ENCODE peak calls at places on chromosomes 5 and 9, in seven cellular contexts. V, S, C, F, P, R and K are unnamed samples.

GRCh38 chr5:62419609-62420008 is 7.0 kb downstream of the IPO11 start:
- DNase-seq in R (no peak), V (no peak), P (no peak), F (no peak), C (no peak), S (no peak), K (no peak)

GRCh38 chr5:115465416-115465815 is 79.2 kb downstream of the FEM1C start:
- DNase-seq in F (no peak), C (no peak), P (peak), R (no peak), S (peak), V (no peak), K (no peak)

GRCh38 chr5:170907758-170908157 is 45.9 kb downstream of the RANBP17 start:
- DNase-seq in F (no peak), V (no peak), R (peak), C (no peak), S (no peak), P (peak), K (no peak)

GRCh38 chr5:133297293-133297692 is 245.5 kb downstream of the HSPA4 start:
- DNase-seq in F (no peak), R (no peak), C (no peak), S (no peak), V (no peak), P (no peak), K (no peak)

GRCh38 chr5:74641778-74642542 is 1.4 kb upstream of the ENC1 start:
- DNase-seq in C (peak), R (peak), S (peak), V (no peak), F (peak), P (peak), K (peak)

GRCh38 chr9:70435948-70436347 is 21.5 kb upstream of the KLF9 start:
- DNase-seq in P (peak), R (peak), C (no peak), S (no peak), V (no peak), F (no peak), K (no peak)

GRCh38 chr5:157308826-157309465 is 43.0 kb downstream of the CYFIP2 start:
- DNase-seq in P (no peak), V (no peak), C (no peak), F (no peak), S (peak), R (peak), K (no peak)

GRCh38 chr5:52864376-52864775 is 76.7 kb downstream of the ITGA1 start:
- DNase-seq in R (peak), F (no peak), P (peak), S (peak), C (no peak), V (no peak), K (no peak)

GRCh38 chr5:119031905-119032304 is 39.0 kb upstream of the DMXL1 start:
- DNase-seq in F (no peak), V (peak), R (no peak), C (peak), P (no peak), S (peak), K (no peak)

GRCh38 chr9:89313842-89314241 is 2.8 kb downstream of the CKS2 start:
- DNase-seq in C (no peak), V (no peak), S (no peak), P (peak), R (peak), F (no peak), K (no peak)

GRCh38 chr9:127796899-127797370 is 5.7 kb upstream of the FPGS start:
- DNase-seq in S (no peak), V (no peak), P (peak), F (no peak), C (no peak), R (peak), K (no peak)

GRCh38 chr9:26723486-26723885 is 169.1 kb downstream of the CAAP1 start:
- DNase-seq in P (peak), V (peak), F (peak), S (peak), R (no peak), C (peak), K (peak)

GRCh38 chr5:57841671-57842375 is 359.2 kb upstream of the ACTBL2 start:
- DNase-seq in V (peak), R (peak), F (peak), S (peak), P (peak), C (peak), K (peak)

GRCh38 chr5:51995773-51996306 is 612.6 kb downstream of the ISL1 start:
- DNase-seq in S (no peak), R (no peak), C (no peak), F (no peak), P (no peak), V (no peak), K (no peak)

GRCh38 chr5:135565256-135565655 is 13.5 kb downstream of the CXCL14 start:
- DNase-seq in P (no peak), S (no peak), V (no peak), R (no peak), F (no peak), C (no peak), K (no peak)

GRCh38 chr9:87711857-87712800 is 13.8 kb upstream of the CTSL start:
- DNase-seq in V (no peak), S (peak), P (peak), C (peak), F (no peak), R (peak), K (no peak)

GRCh38 chr5:57887851-57888621 is 405.4 kb upstream of the ACTBL2 start:
- DNase-seq in R (peak), P (peak), S (peak), V (peak), F (no peak), C (peak), K (peak)

GRCh38 chr5:5335708-5336211 is 86.7 kb upstream of the ICE1 start:
- DNase-seq in R (peak), S (no peak), V (no peak), C (peak), P (peak), F (no peak), K (no peak)

GRCh38 chr9:5825223-5825622 is 7.7 kb downstream of the ERMP1 start:
- DNase-seq in S (no peak), F (no peak), R (no peak), C (no peak), P (no peak), V (no peak), K (no peak)

GRCh38 chr5:113663879-113664278 is 150.4 kb downstream of the YTHDC2 start:
- DNase-seq in F (peak), P (peak), C (peak), S (peak), V (peak), R (peak), K (no peak)

GRCh38 chr9:89179535-89179919 is 909 bp upstream of the SHC3 start:
- DNase-seq in P (peak), V (no peak), S (no peak), C (peak), R (peak), F (no peak), K (no peak)

GRCh38 chr9:116078640-116079039 is 75.0 kb upstream of the PAPPA start:
- DNase-seq in S (no peak), P (no peak), R (no peak), C (no peak), F (no peak), V (no peak), K (no peak)

GRCh38 chr5:132489871-132490483 is 596 bp downstream of the IRF1 start:
- DNase-seq in P (peak), V (peak), C (no peak), F (no peak), S (peak), R (peak), K (no peak)

GRCh38 chr9:77015291-77016048 is 4.0 kb upstream of the FOXB2 start:
- DNase-seq in C (no peak), F (no peak), P (no peak), R (no peak), V (peak), S (no peak), K (no peak)

GRCh38 chr9:14231196-14231990 is 82.5 kb downstream of the NFIB start:
- DNase-seq in V (no peak), F (no peak), C (no peak), R (no peak), S (no peak), P (no peak), K (no peak)

GRCh38 chr9:93681316-93682154 is 105.2 kb downstream of the PHF2 start:
- DNase-seq in F (peak), R (no peak), S (no peak), P (no peak), C (no peak), V (no peak), K (no peak)

GRCh38 chr5:73189816-73190451 is 16.9 kb downstream of the TMEM174 start:
- DNase-seq in F (no peak), C (peak), V (peak), S (no peak), P (peak), R (peak), K (no peak)

GRCh38 chr5:142296914-142297417 is 27.9 kb downstream of the SPRY4 start:
- DNase-seq in F (no peak), S (no peak), R (peak), C (no peak), V (no peak), P (peak), K (no peak)

GRCh38 chr9:68869020-68869419 is 144.9 kb downstream of the PRKACG start:
- DNase-seq in S (no peak), R (no peak), P (no peak), C (no peak), F (no peak), V (no peak), K (no peak)

GRCh38 chr5:7078901-7079300 is 317.0 kb upstream of the ADCY2 start:
- DNase-seq in R (no peak), F (peak), V (peak), P (no peak), C (peak), S (peak), K (peak)

GRCh38 chr5:1974501-1975405 is 92.0 kb upstream of the IRX4 start:
- DNase-seq in F (no peak), P (no peak), V (no peak), S (no peak), R (no peak), C (no peak), K (no peak)

GRCh38 chr5:125064610-125065009 is 318.2 kb upstream of the ZNF608 start:
- DNase-seq in R (no peak), C (no peak), V (no peak), P (no peak), F (no peak), S (no peak), K (no peak)

GRCh38 chr9:93669116-93669957 is 93.0 kb downstream of the PHF2 start:
- DNase-seq in V (peak), C (no peak), P (no peak), S (no peak), F (peak), R (peak), K (no peak)

GRCh38 chr5:176530983-176531901 is 6.0 kb downstream of the RNF44 start:
- DNase-seq in R (no peak), C (no peak), F (no peak), V (no peak), P (peak), S (no peak), K (no peak)

GRCh38 chr9:123481209-123481865 is 125.3 kb downstream of the CRB2 start:
- DNase-seq in S (no peak), C (no peak), R (no peak), V (no peak), P (no peak), F (no peak), K (no peak)

GRCh38 chr9:123482295-123482970 is 126.4 kb downstream of the CRB2 start:
- DNase-seq in R (no peak), C (peak), S (no peak), V (peak), F (no peak), P (no peak), K (no peak)

GRCh38 chr9:123484130-123484529 is 128.1 kb downstream of the CRB2 start:
- DNase-seq in F (no peak), P (no peak), C (no peak), V (no peak), R (no peak), S (no peak), K (no peak)

GRCh38 chr9:123486431-123486830 is 130.4 kb downstream of the CRB2 start:
- DNase-seq in R (no peak), S (no peak), F (no peak), C (no peak), P (no peak), V (no peak), K (no peak)

DNA sequence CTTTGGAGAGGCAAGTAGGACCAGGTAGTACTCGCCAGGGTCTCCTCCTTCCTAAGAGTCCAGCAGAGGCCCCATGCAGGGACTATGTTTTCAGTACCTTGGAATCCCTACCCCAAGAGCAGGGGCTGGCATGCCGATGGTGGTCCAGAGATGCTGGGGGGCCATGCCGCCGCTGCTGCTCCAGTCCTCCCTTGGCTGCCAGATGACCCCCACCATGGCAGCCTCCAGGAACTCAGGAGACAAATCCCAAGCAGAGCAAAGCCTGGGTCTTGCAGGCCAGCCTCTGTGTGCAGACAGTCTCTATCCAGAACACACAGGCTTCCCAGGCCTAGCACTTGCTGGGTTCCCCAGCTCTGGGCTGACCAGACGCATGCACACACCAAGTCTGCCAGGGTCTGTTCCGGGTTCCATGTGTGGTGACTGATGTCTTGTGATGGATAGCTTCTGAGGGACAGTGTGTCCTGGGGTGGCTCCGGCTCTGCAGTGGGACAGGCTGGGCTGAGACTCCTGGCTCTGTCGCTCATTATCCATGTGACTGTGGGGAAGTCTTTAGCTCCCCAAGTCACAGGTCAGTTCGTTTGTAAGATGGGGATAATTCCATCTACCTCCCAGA is 127.3 kb downstream of the CRB2 start:
- DNase-seq in S (no peak), R (no peak), C (no peak), V (no peak), P (no peak), F (no peak), K (no peak)
- H2BK5ac ChIP-seq in S (no peak), R (no peak), C (no peak), V (no peak), P (no peak), F (peak), K (no peak)

GRCh38 chr9:108535526-108535925 is 320.3 kb downstream of the ACTL7B start:
- DNase-seq in R (no peak), F (no peak), S (peak), P (no peak), V (peak), C (peak), K (no peak)
- H2BK5ac ChIP-seq in R (no peak), F (no peak), S (no peak), P (peak), V (no peak), C (no peak), K (no peak)

GRCh38 chr5:158602981-158603380 is 496.7 kb downstream of the EBF1 start:
- DNase-seq in P (no peak), R (no peak), V (no peak), F (no peak), C (no peak), S (no peak), K (no peak)

GRCh38 chr5:158601118-158601517 is 498.6 kb downstream of the EBF1 start:
- DNase-seq in P (no peak), V (no peak), R (no peak), F (no peak), S (no peak), C (no peak), K (no peak)

GRCh38 chr5:158594595-158595242 is 505.0 kb downstream of the EBF1 start:
- DNase-seq in R (no peak), V (no peak), F (no peak), P (no peak), S (no peak), C (no peak), K (no peak)

GRCh38 chr5:158600679-158601078 is 499.0 kb downstream of the EBF1 start:
- DNase-seq in F (no peak), V (no peak), R (no peak), P (no peak), C (no peak), S (no peak), K (no peak)

GRCh38 chr5:158599132-158599531 is 500.6 kb downstream of the EBF1 start:
- DNase-seq in S (no peak), C (peak), R (no peak), F (no peak), P (peak), V (no peak), K (no peak)
- H2BK5ac ChIP-seq in S (no peak), C (no peak), R (no peak), F (no peak), P (no peak), V (no peak), K (no peak)

GRCh38 chr9:130897105-130897751 is 616 bp upstream of the QRFP start:
- DNase-seq in P (no peak), R (no peak), S (no peak), F (no peak), C (no peak), V (no peak), K (no peak)

GRCh38 chr9:130897848-130898551 is 1.4 kb upstream of the QRFP start:
- DNase-seq in V (no peak), C (no peak), S (no peak), P (no peak), F (no peak), R (no peak), K (no peak)

GRCh38 chr9:130896233-130897012 is at the start of gene QRFP:
- DNase-seq in C (no peak), F (peak), P (no peak), V (no peak), S (peak), R (no peak), K (no peak)

GRCh38 chr9:130899051-130899748 is 2.6 kb upstream of the QRFP start:
- DNase-seq in V (no peak), P (no peak), F (no peak), S (no peak), C (no peak), R (no peak), K (no peak)

DNA sequence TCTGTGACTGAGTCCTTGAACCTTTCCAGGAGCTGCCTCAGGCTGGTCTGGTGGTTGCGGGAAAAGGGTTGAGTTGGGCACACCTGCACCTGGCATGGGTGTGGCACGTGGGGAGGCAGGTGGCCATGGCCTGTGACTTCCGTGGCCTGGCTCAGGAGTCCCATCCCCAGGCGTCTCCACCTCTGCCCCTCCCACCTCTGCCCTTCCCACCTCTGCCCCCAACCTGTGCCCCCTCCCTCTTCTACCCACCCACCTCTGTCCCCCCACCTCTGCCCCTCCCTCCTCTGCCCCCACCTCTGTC is 1.9 kb upstream of the QRFP start:
- DNase-seq in P (no peak), R (no peak), S (no peak), V (no peak), F (no peak), C (no peak), K (no peak)
- H2BK5ac ChIP-seq in P (no peak), R (no peak), S (no peak), V (no peak), F (no peak), C (no peak), K (no peak)

GRCh38 chr9:132776268-132776667 is 101.8 kb downstream of the AK8 start:
- DNase-seq in C (no peak), F (peak), V (no peak), P (no peak), R (no peak), S (no peak), K (no peak)

GRCh38 chr9:132774886-132775285 is 103.2 kb downstream of the AK8 start:
- DNase-seq in V (no peak), R (no peak), C (no peak), S (no peak), P (no peak), F (no peak), K (no peak)

GRCh38 chr9:132780230-132781007 is 97.7 kb downstream of the AK8 start:
- DNase-seq in R (no peak), V (no peak), P (no peak), C (peak), F (peak), S (no peak), K (no peak)

GRCh38 chr9:132773764-132774339 is 103.6 kb downstream of the GTF3C4 start:
- DNase-seq in S (no peak), V (no peak), F (no peak), P (no peak), R (no peak), C (no peak), K (no peak)

DNA sequence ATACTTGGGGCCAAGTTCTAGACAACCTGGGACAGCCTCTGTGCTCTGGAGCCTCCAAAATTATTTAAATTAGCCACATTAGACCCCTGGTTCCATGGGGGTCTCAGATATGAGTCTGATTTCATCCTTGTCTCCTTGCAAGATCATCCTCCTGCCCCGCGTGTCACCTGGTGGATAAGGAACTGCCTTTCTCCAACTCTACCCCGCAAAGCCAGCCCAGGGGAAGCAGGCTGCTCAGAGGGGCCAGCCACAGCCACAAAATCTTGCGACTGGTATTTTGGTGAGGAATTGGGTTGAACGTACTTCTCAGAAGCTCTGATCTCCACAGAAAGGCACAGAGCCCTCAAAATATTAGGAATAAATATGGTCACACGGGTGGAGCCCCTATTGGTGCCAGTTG is 101.2 kb downstream of the AK8 start:
- DNase-seq in F (no peak), S (no peak), P (no peak), V (no peak), R (no peak), C (no peak), K (no peak)
- H2BK5ac ChIP-seq in F (no peak), S (no peak), P (no peak), V (no peak), R (no peak), C (no peak), K (no peak)

DNA sequence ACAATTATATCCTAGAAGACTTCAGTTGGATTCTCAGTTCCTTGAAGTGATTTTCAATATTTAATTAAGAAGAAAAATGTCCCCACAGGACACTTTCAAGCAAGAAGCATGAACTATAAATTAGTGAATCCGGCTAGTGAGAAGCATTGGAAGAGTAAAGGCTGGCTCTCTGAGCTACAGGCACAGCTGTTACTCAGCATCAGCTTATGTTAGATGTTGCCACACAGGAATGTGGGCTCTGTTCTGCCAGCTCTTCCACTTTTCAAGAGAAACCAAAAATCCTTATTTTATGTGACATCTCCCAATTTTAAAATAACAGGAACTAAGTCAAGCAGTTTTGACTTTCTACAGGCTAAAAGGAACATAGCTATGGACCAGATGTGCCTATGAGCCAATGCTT is 14.9 kb downstream of the ZNF474 start:
- DNase-seq in R (no peak), F (no peak), V (no peak), C (no peak), S (peak), P (peak), K (no peak)
- H2BK5ac ChIP-seq in R (no peak), F (no peak), V (no peak), C (no peak), S (no peak), P (no peak), K (no peak)

GRCh38 chr9:137598943-137599342 is 6.5 kb upstream of the ARRDC1 start:
- DNase-seq in V (no peak), C (no peak), R (no peak), S (no peak), F (no peak), P (no peak), K (no peak)
- H2BK5ac ChIP-seq in V (no peak), C (no peak), R (no peak), S (no peak), F (no peak), P (no peak), K (no peak)

GRCh38 chr5:54902817-54903473 is 82.4 kb downstream of the ESM1 start:
- DNase-seq in C (no peak), R (peak), V (no peak), P (peak), F (no peak), S (no peak), K (no peak)
- H2BK5ac ChIP-seq in C (no peak), R (no peak), V (no peak), P (no peak), F (no peak), S (no peak), K (no peak)

GRCh38 chr9:33024126-33024965 is 727 bp upstream of the DNAJA1 start:
- DNase-seq in V (no peak), P (peak), R (no peak), S (peak), C (peak), F (no peak), K (no peak)
- H2BK5ac ChIP-seq in V (no peak), P (peak), R (no peak), S (peak), C (no peak), F (peak), K (peak)